ENCODE peak calls at places on chromosomes 16 and 17, in five cellular contexts. K is body of pancreas, I is stomach, Q is tibial artery, U is dorsolateral prefrontal cortex. P is an unnamed sample.

GRCh38 chr16:20624882-20625807 is 49.0 kb upstream of the ACSM2B start:
- DNase-seq in U (no peak), Q (no peak), I (no peak), K (no peak), P (no peak)

GRCh38 chr16:78127130-78127529 is 27.7 kb downstream of the WWOX start:
- DNase-seq in I (no peak), U (no peak), K (no peak), Q (no peak), P (no peak)

GRCh38 chr17:57356153-57356721 is 99.9 kb downstream of the MSI2 start:
- DNase-seq in U (no peak), K (no peak), Q (no peak), I (peak; percentile 1), P (no peak)

GRCh38 chr17:4340914-4341615 is 25.4 kb downstream of the UBE2G1 start:
- DNase-seq in I (no peak), K (no peak), Q (no peak), U (no peak), P (no peak)

GRCh38 chr17:76252040-76252954 is 12.0 kb upstream of the RNF157 start:
- DNase-seq in U (no peak), Q (peak; percentile 77), I (peak; percentile 65), K (peak; percentile 79), P (peak; percentile 79)

GRCh38 chr16:89696598-89697128 is 4.8 kb downstream of the SPATA2L start:
- DNase-seq in Q (no peak), K (no peak), U (no peak), I (no peak), P (no peak)

GRCh38 chr17:64174686-64175456 is 44.9 kb upstream of the ERN1 start:
- DNase-seq in Q (peak; percentile 72), K (peak; percentile 75), U (no peak), I (no peak), P (no peak)

GRCh38 chr16:3655791-3656490 is 1.4 kb downstream of the DNASE1 start:
- DNase-seq in Q (peak; percentile 54), K (peak; percentile 77), I (no peak), U (no peak), P (no peak)

GRCh38 chr17:14464741-14465140 is 163.9 kb downstream of the HS3ST3B1 start:
- DNase-seq in I (no peak), Q (no peak), U (no peak), K (no peak), P (no peak)

GRCh38 chr16:88732172-88732960 is 26.1 kb downstream of the CTU2 start:
- DNase-seq in K (no peak), I (no peak), U (no peak), Q (no peak), P (no peak)

GRCh38 chr16:13077816-13078215 is 176.4 kb downstream of the SHISA9 start:
- DNase-seq in I (no peak), Q (no peak), K (no peak), U (no peak), P (no peak)

GRCh38 chr16:48441106-48441505 is 55.9 kb upstream of the SIAH1 start:
- DNase-seq in Q (no peak), I (no peak), K (no peak), U (no peak), P (no peak)

GRCh38 chr16:22194707-22195444 is 11.2 kb upstream of the EEF2K start:
- DNase-seq in I (no peak), Q (no peak), K (no peak), U (no peak), P (no peak)

GRCh38 chr17:17694229-17695081 is 13.2 kb downstream of the RAI1 start:
- DNase-seq in I (peak; percentile 70), Q (peak; percentile 88), U (peak; percentile 73), K (peak; percentile 73), P (no peak)

GRCh38 chr17:53570731-53571130 is 252.0 kb upstream of the KIF2B start:
- DNase-seq in K (no peak), U (no peak), Q (no peak), I (no peak), P (no peak)

GRCh38 chr16:19210968-19211367 is 42.9 kb downstream of the SYT17 start:
- DNase-seq in I (no peak), Q (no peak), U (no peak), K (no peak), P (no peak)

GRCh38 chr17:39662551-39663339 is 2.4 kb upstream of the TCAP start:
- DNase-seq in U (no peak), I (peak; percentile 86), Q (peak; percentile 69), K (no peak), P (no peak)
- H3K4me3 ChIP-seq in U (no peak overlapping the region), I (peak overlapping the region; percentile 14), Q (no peak overlapping the region), K (no peak overlapping the region), P (no peak overlapping the region)

DNA sequence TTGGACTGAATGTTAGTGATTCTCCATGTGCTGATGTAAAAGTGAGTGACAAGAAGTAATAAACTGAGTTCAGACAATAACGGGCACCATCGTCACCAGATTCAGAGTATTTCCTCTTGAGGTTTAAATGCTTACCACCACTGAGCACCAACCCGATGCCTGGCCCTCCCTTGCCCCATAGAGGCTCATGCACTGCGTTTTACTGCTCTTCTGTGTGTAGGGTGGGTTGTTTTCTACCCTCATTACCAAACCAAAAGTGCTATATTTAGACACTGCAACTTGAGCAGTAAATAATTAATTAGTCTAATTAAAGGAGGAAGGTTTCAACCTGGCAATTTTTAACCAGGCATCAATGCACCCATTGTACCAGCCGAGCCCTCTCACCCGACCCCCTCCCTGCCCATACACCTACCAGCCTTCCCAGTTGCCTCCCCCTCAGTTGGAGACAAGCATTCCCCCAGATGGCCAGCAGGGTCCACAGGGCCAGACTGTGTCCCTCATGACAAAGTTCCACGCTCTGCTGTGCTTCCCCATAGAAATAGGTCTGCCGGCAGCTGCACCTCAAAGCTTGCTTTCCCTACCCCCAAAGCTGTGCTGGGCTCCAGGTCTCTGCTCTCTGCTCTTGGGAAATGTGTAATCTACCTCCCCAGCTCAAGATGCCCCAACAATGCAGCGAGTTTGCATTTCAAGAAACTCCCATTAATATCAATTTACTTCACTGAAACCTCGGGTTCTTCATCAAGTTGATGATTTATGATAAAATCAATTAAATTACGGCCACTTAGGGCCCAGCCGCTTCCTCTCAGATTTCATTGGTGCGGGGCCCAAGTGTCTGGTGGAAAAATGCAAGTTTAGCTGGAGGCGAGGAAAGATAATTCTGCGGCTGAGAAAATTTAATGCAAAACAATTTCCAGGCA is 16.0 kb downstream of the HOXB4 start:
- DNase-seq in I (no peak), Q (no peak), U (no peak), K (peak; percentile 38), P (no peak)
- TF ChIP-seq CTCF in I (no peak), Q (no peak), U (no peak), K (peak; percentile 17), P (no peak)

DNA sequence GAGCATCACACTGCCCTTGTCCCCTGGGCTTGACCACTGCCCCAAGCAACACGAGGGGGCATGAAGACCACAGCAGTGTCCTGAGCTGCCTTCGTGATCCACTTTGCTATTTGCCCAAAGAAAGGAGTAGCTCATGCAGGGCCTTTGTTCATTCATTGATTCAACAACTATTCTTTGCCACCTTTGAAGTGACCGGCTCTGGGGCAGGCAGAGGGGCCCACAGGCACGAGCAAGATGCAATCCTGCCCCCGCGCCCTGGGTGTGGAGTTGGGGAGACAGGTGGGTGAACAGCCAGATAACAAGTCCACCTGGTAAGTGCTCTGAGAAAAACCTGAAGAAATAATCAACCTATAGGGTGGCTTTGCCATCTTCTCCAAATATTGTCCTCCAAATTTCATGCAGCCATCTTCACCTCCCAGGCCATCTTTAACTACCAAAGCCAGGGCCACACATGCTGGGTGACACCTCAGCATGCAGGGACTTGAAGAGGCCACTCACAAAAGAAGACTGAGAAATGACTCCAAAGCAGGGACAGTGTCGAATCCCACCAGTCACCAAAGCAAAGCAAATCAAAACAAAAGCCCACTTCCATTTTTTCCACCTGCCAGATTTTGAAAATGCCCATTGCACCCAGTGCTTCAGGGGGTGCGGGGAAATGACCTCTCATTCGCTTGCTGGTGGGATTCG is 18.2 kb upstream of the RBFOX3 start:
- DNase-seq in U (peak; percentile 2), K (no peak), I (peak; percentile 13), Q (peak; percentile 19), P (no peak)
- H3K27ac ChIP-seq in U (no peak overlapping the region), K (no peak overlapping the region), I (no peak overlapping the region), Q (no peak overlapping the region), P (no peak overlapping the region)

GRCh38 chr17:31726980-31727427 is 132.0 kb downstream of the COPRS start:
- DNase-seq in Q (no peak), U (no peak), I (no peak), K (no peak), P (no peak)
- H3K4me3 ChIP-seq in Q (no peak overlapping the region), U (no peak overlapping the region), I (no peak overlapping the region), K (no peak overlapping the region), P (no peak overlapping the region)

GRCh38 chr17:46061435-46061834 is 62.4 kb downstream of the STH start:
- DNase-seq in U (no peak), K (no peak), I (no peak), Q (no peak), P (no peak)
- TF ChIP-seq CTCF in U (peak; percentile 35), K (peak; percentile 41), I (no peak), Q (peak; percentile 25), P (no peak)

GRCh38 chr17:37124074-37124824 is 175.5 kb downstream of the AATF start:
- DNase-seq in U (no peak), K (no peak), I (no peak), Q (no peak), P (no peak)

GRCh38 chr17:37121616-37122015 is 172.9 kb downstream of the AATF start:
- DNase-seq in U (no peak), Q (no peak), I (no peak), K (no peak), P (no peak)

GRCh38 chr17:37124825-37125181 is 176.0 kb downstream of the AATF start:
- DNase-seq in I (no peak), K (no peak), Q (no peak), U (no peak), P (no peak)
- H3K27ac ChIP-seq in I (no peak overlapping the region), K (no peak overlapping the region), Q (no peak overlapping the region), U (no peak overlapping the region), P (no peak overlapping the region)

GRCh38 chr17:28346199-28346580 is 10.6 kb downstream of the TNFAIP1 start:
- DNase-seq in Q (no peak), U (no peak), K (no peak), I (no peak), P (no peak)

GRCh38 chr17:28347261-28347891 is 10.0 kb downstream of the POLDIP2 start:
- DNase-seq in U (no peak), K (peak; percentile 39), Q (no peak), I (peak; percentile 50), P (no peak)

GRCh38 chr17:28350271-28350670 is 7.1 kb downstream of the POLDIP2 start:
- DNase-seq in K (no peak), I (no peak), U (no peak), Q (no peak), P (no peak)

GRCh38 chr17:28346746-28347246 is 10.5 kb downstream of the POLDIP2 start:
- DNase-seq in K (peak; percentile 90), U (no peak), Q (no peak), I (peak; percentile 72), P (no peak)

GRCh38 chr17:28348979-28349378 is 8.3 kb downstream of the POLDIP2 start:
- DNase-seq in Q (no peak), U (no peak), K (no peak), I (no peak), P (no peak)
- H3K4me3 ChIP-seq in Q (no peak overlapping the region), U (no peak overlapping the region), K (no peak overlapping the region), I (no peak overlapping the region), P (no peak overlapping the region)

P was measured in breast epithelium.